ENCODE peak calls at places on chromosomes 3 and 15, in six cellular contexts. K, B, J, S, X and D are unnamed samples.
A peak's percentile ranks its signal among the peaks of the same experiment; 100 is the strongest.

GRCh38 chr15:100671858-100672543 is 69.6 kb downstream of the ASB7 start:
- DNase-seq in X (peak; percentile 57), B (no peak), K (peak; percentile 51), J (peak; percentile 63), S (no peak), D (peak; percentile 34)

GRCh38 chr15:51076898-51077564 is 17.7 kb downstream of the TNFAIP8L3 start:
- DNase-seq in X (peak; percentile 98), B (no peak), J (peak; percentile 52), K (peak; percentile 98), S (peak; percentile 77), D (no peak)

GRCh38 chr3:196238612-196239190 is 22.4 kb downstream of the SLC51A start:
- DNase-seq in J (no peak), K (no peak), X (no peak), B (no peak), S (no peak), D (no peak)

GRCh38 chr3:111143-112069 is 85.2 kb upstream of the CHL1 start:
- DNase-seq in X (no peak), B (peak; percentile 81), S (no peak), J (peak; percentile 9), K (no peak), D (peak; percentile 37)

GRCh38 chr3:14555835-14556234 is 15.7 kb upstream of the GRIP2 start:
- DNase-seq in B (no peak), X (no peak), S (peak; percentile 54), K (no peak), J (no peak), D (no peak)

GRCh38 chr3:100606894-100607512 is 2.4 kb upstream of the ADGRG7 start:
- DNase-seq in B (no peak), J (no peak), X (no peak), K (no peak), S (no peak), D (no peak)

GRCh38 chr3:168453623-168454022 is 357.9 kb upstream of the GOLIM4 start:
- DNase-seq in X (no peak), B (no peak), S (no peak), K (no peak), J (no peak), D (no peak)

GRCh38 chr15:26771168-26771916 is 1.5 kb downstream of the GABRB3 start:
- DNase-seq in B (no peak), S (peak; percentile 57), J (no peak), X (no peak), K (no peak), D (no peak)

GRCh38 chr3:134449277-134449676 is 36.5 kb downstream of the ANAPC13 start:
- DNase-seq in B (no peak), X (no peak), J (no peak), S (no peak), K (peak; percentile 12), D (peak; percentile 60)

GRCh38 chr3:20682573-20682972 is 496.6 kb upstream of the SGO1 start:
- DNase-seq in B (peak; percentile 24), X (no peak), S (no peak), K (no peak), J (no peak), D (peak; percentile 34)

GRCh38 chr3:3126477-3127431 is at the start of gene TRNT1:
- DNase-seq in B (peak; percentile 87), K (peak; percentile 95), S (peak; percentile 98), J (peak; percentile 96), X (peak; percentile 83), D (peak; percentile 79)

GRCh38 chr15:67274236-67274635 is 19.6 kb downstream of the IQCH start:
- DNase-seq in K (no peak), B (no peak), J (no peak), S (no peak), X (no peak), D (no peak)

GRCh38 chr3:117524890-117525289 is 815.3 kb downstream of the TUSC7 start:
- DNase-seq in S (no peak), K (no peak), J (no peak), X (no peak), B (no peak), D (no peak)

GRCh38 chr3:137343283-137343682 is 385.5 kb downstream of the IL20RB start:
- DNase-seq in J (no peak), S (no peak), X (no peak), K (no peak), B (no peak), D (no peak)